ENCODE peak calls at places on chromosomes 3 and 15, in four cellular contexts. E, Q, U and H are unnamed samples.

GRCh38 chr3:178325330-178325729 is 210.9 kb upstream of the KCNMB2 start:
- DNase-seq in U (no peak), Q (no peak), E (no peak), H (no peak)

GRCh38 chr3:151835751-151836550 is 22.0 kb downstream of the AADAC start:
- DNase-seq in E (no peak), Q (no peak), U (no peak), H (no peak)

GRCh38 chr3:16179771-16180736 is 5.6 kb downstream of the GALNT15 start:
- DNase-seq in E (no peak), Q (peak), U (no peak), H (no peak)

GRCh38 chr3:82001276-82001953 is 240.0 kb upstream of the GBE1 start:
- DNase-seq in U (no peak), E (no peak), Q (no peak), H (no peak)

GRCh38 chr3:27575509-27575908 is 91.3 kb upstream of the SLC4A7 start:
- DNase-seq in U (no peak), E (no peak), Q (no peak), H (no peak)

GRCh38 chr3:47424434-47425382 is 43.9 kb downstream of the PTPN23 start:
- DNase-seq in Q (peak), U (no peak), E (no peak), H (no peak)

GRCh38 chr3:37969601-37970100 is 20.9 kb upstream of the VILL start:
- DNase-seq in Q (no peak), U (no peak), E (no peak), H (no peak)

GRCh38 chr3:8981700-8982099 is 18.4 kb upstream of the RAD18 start:
- DNase-seq in E (no peak), Q (peak), U (no peak), H (no peak)

GRCh38 chr3:184016820-184017671 is 638 bp downstream of the ABCC5 start:
- DNase-seq in U (no peak), Q (peak), E (peak), H (peak)

GRCh38 chr3:39325223-39325622 is 4.3 kb upstream of the CCR8 start:
- DNase-seq in Q (no peak), U (no peak), E (no peak), H (no peak)

GRCh38 chr15:70653426-70653825 is 109.9 kb downstream of the UACA start:
- DNase-seq in Q (peak), U (no peak), E (no peak), H (no peak)

GRCh38 chr3:177427540-177427939 is 230.3 kb upstream of the TBL1XR1 start:
- DNase-seq in U (no peak), E (no peak), Q (no peak), H (no peak)

GRCh38 chr3:155426524-155427230 is 133.2 kb upstream of the STRIT1 start:
- DNase-seq in Q (no peak), E (no peak), U (no peak), H (no peak)

GRCh38 chr3:13873818-13874217 is 6.1 kb downstream of the WNT7A start:
- DNase-seq in U (no peak), Q (no peak), E (no peak), H (no peak)

GRCh38 chr3:112653881-112654300 is 12.9 kb upstream of the CCDC80 start:
- DNase-seq in U (no peak), Q (no peak), E (no peak), H (no peak)

GRCh38 chr3:190088890-190089289 is 31.8 kb downstream of the P3H2 start:
- DNase-seq in E (no peak), Q (no peak), U (no peak), H (no peak)

GRCh38 chr3:176814252-176814651 is 383.0 kb downstream of the TBL1XR1 start:
- DNase-seq in Q (peak), E (peak), U (no peak), H (peak)

GRCh38 chr15:80162059-80162554 is 9.3 kb downstream of the FAH start:
- DNase-seq in U (no peak), Q (peak), E (no peak), H (no peak)

GRCh38 chr3:15812183-15812582 is 14.4 kb upstream of the ANKRD28 start:
- DNase-seq in E (no peak), Q (no peak), U (no peak), H (no peak)

GRCh38 chr3:87082806-87083440 is 92.0 kb upstream of the VGLL3 start:
- DNase-seq in Q (peak), U (no peak), E (peak), H (no peak)

GRCh38 chr3:149131594-149131993 is 2.2 kb downstream of the HPS3 start:
- DNase-seq in E (no peak), U (no peak), Q (no peak), H (no peak)

GRCh38 chr3:125556314-125556713 is 36.3 kb upstream of the SNX4 start:
- DNase-seq in E (no peak), Q (no peak), U (no peak), H (no peak)
- TF ChIP-seq TAF1 in E (no peak), Q (no peak), U (no peak), H (no peak)

GRCh38 chr15:58189148-58189811 is 51.1 kb downstream of the AQP9 start:
- DNase-seq in U (no peak), Q (no peak), E (no peak), H (no peak)

GRCh38 chr15:58185439-58185838 is 47.3 kb downstream of the AQP9 start:
- DNase-seq in Q (no peak), U (no peak), E (no peak), H (no peak)

DNA sequence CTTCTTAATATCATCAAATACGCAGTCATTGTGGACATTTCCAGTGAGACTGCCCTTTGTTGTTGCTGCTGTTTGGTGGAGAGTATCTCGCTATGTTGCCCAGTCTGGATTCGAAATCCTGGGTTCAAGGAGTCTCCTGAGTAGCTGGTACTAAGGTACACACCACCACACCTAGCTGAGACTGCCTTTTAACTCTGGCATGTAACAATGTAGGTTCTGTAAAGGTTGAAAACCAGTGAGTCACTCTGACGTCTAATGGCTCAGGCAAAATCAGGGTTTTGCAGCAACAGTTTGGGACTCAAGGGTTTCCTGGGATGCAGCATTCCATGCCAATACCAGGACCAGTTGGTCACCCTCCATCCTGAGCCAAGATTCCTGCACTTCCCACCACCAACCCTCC is 52.2 kb downstream of the AQP9 start:
- DNase-seq in U (no peak), Q (no peak), E (no peak), H (no peak)
- TF ChIP-seq TAF1 in U (no peak), Q (no peak), E (no peak), H (no peak)

GRCh38 chr3:72080800-72081199 is 295.9 kb upstream of the PROK2 start:
- DNase-seq in E (no peak), U (no peak), Q (no peak), H (no peak)
- TF ChIP-seq TAF1 in E (no peak), U (no peak), Q (no peak), H (no peak)

GRCh38 chr3:140013220-140013619 is 78.2 kb downstream of the CLSTN2 start:
- DNase-seq in E (no peak), Q (no peak), U (no peak), H (no peak)
- TF ChIP-seq TAF1 in E (no peak), Q (no peak), U (no peak), H (no peak)

DNA sequence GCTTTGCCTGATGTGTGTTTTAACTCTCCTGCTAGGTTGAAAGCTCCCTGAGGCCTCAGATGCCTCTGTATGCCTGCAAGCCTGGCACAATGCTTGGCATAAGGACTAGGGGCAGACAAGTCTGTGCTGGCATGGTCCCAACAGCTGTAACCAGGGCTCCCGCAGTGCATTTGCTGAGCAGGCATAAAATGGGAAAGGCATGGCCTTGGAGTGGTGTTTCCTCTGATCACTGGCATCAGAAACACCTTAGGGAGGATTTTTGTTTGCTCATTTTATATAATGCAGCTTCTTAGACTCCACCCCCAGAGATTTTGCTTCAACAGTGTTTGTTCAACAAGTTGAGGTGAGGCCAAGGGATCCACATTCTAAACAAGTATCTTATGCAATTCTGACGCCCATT is 43.2 kb downstream of the STARD5 start:
- DNase-seq in U (no peak), E (no peak), Q (no peak), H (no peak)
- TF ChIP-seq TAF1 in U (no peak), E (no peak), Q (no peak), H (no peak)